ENCODE peak calls at places on chromosomes 13 and 19, in ten cellular contexts. Q is endothelial cell of umbilical vein; P is GM23248; S is aorta; I is mammary epithelial cell; H is A549; F is astrocyte; C is Peyer's patch; V is CD4-positive, alpha-beta memory T cell; W is cardiac muscle cell. N is an unnamed sample.

GRCh38 chr13:110525328-110526319 is 35.9 kb downstream of the RAB20 start:
- DNase-seq in Q (no peak), P (no peak), S (peak; percentile 46), I (no peak), H (no peak), F (no peak), C (peak; percentile 72), V (no peak), W (no peak), N (no peak)

GRCh38 chr19:17739121-17739875 is 12.0 kb upstream of the FCHO1 start:
- DNase-seq in Q (no peak), P (no peak), S (peak; percentile 76), I (no peak), H (no peak), F (no peak), C (no peak), V (no peak), W (peak; percentile 53), N (peak; percentile 98)

GRCh38 chr19:43799502-43800142 is 2.6 kb downstream of the LYPD5 start:
- DNase-seq in Q (no peak), P (no peak), S (no peak), I (peak; percentile 69), H (no peak), F (no peak), C (peak; percentile 63), V (no peak), W (no peak), N (peak; percentile 24)

GRCh38 chr19:9295411-9295849 is 14.2 kb downstream of the ZNF699 start:
- DNase-seq in Q (no peak), P (no peak), S (no peak), I (no peak), H (peak; percentile 2), F (peak; percentile 14), C (no peak), V (no peak), W (no peak), N (no peak)

GRCh38 chr19:48565090-48565489 is 13.1 kb downstream of the SULT2B1 start:
- DNase-seq in Q (no peak), P (peak; percentile 76), S (no peak), I (no peak), H (peak; percentile 99), F (peak; percentile 35), C (no peak), V (no peak), W (peak; percentile 40), N (peak; percentile 61)

GRCh38 chr19:54190503-54190941 is 586 bp upstream of the TSEN34 start:
- DNase-seq in Q (peak; percentile 100), P (peak; percentile 100), S (peak; percentile 100), I (peak; percentile 99), H (peak; percentile 100), F (peak; percentile 97), C (peak; percentile 100), V (peak; percentile 100), W (peak; percentile 100), N (peak; percentile 99)

GRCh38 chr19:7748756-7749155 is 1.4 kb upstream of the CD209 start:
- DNase-seq in Q (peak; percentile 58), P (peak; percentile 39), S (no peak), I (peak; percentile 48), H (peak; percentile 54), F (no peak), C (no peak), V (no peak), W (peak; percentile 16), N (no peak)

GRCh38 chr19:6516659-6517291 is 14.1 kb upstream of the TNFSF9 start:
- DNase-seq in Q (peak; percentile 74), P (peak; percentile 94), S (peak; percentile 94), I (peak; percentile 78), H (peak; percentile 83), F (peak; percentile 60), C (peak; percentile 92), V (peak; percentile 85), W (peak; percentile 91), N (peak; percentile 44)

GRCh38 chr13:27264181-27264580 is 6.4 kb upstream of the RASL11A start:
- DNase-seq in Q (no peak), P (peak; percentile 90), S (no peak), I (no peak), H (no peak), F (peak; percentile 65), C (no peak), V (no peak), W (peak; percentile 74), N (peak; percentile 92)

GRCh38 chr19:44891016-44891882 is at the start of gene TOMM40:
- DNase-seq in Q (no peak), P (peak; percentile 100), S (peak; percentile 100), I (no peak), H (peak; percentile 100), F (peak; percentile 98), C (peak; percentile 100), V (no peak), W (no peak), N (peak; percentile 45)

GRCh38 chr19:45717131-45717982 is 13.3 kb downstream of the FBXO46 start:
- DNase-seq in Q (peak; percentile 100), P (peak; percentile 100), S (peak; percentile 99), I (peak; percentile 97), H (peak; percentile 100), F (peak; percentile 95), C (peak; percentile 99), V (peak; percentile 98), W (peak; percentile 100), N (peak; percentile 98)

GRCh38 chr19:46602392-46603194 is 1.5 kb downstream of the CALM3 start:
- DNase-seq in Q (no peak), P (peak; percentile 73), S (no peak), I (no peak), H (no peak), F (no peak), C (peak; percentile 65), V (peak; percentile 20), W (peak; percentile 33), N (no peak)

GRCh38 chr13:35675651-35676050 is 199.2 kb upstream of the MAB21L1 start:
- DNase-seq in Q (no peak), P (no peak), S (no peak), I (no peak), H (no peak), F (no peak), C (no peak), V (no peak), W (no peak), N (no peak)

GRCh38 chr13:111177803-111178389 is 62.8 kb downstream of the ARHGEF7 start:
- DNase-seq in Q (peak; percentile 82), P (peak; percentile 45), S (no peak), I (peak; percentile 85), H (no peak), F (peak; percentile 73), C (no peak), V (no peak), W (peak; percentile 22), N (no peak)

GRCh38 chr13:25179011-25179410 is 6.9 kb upstream of the AMER2 start:
- DNase-seq in Q (no peak), P (no peak), S (no peak), I (no peak), H (no peak), F (no peak), C (no peak), V (no peak), W (no peak), N (no peak)
- H3K4me3 ChIP-seq in Q (no peak overlapping the region), P (no peak overlapping the region), S (no peak overlapping the region), I (no peak overlapping the region), H (no peak overlapping the region), F (no peak overlapping the region), C (no peak overlapping the region), V (no peak overlapping the region), W (no peak overlapping the region), N (no peak overlapping the region)

GRCh38 chr13:106859505-106859904 is 291.6 kb upstream of the ARGLU1 start:
- DNase-seq in Q (no peak), P (no peak), S (no peak), I (no peak), H (no peak), F (no peak), C (no peak), V (no peak), W (no peak), N (peak; percentile 17)
- H3K4me1 ChIP-seq in Q (no peaks in the 10 kb centered on the region), P (no peaks in the 10 kb centered on the region), S (no peaks in the 10 kb centered on the region), I (no peaks in the 10 kb centered on the region), H (no peaks in the 10 kb centered on the region), F (no peaks in the 10 kb centered on the region), C (no peaks in the 10 kb centered on the region), V (no peaks in the 10 kb centered on the region), W (peaks cover 6% of the 10 kb centered on the region), N (no peaks in the 10 kb centered on the region)

GRCh38 chr19:2180114-2180513 is 16.4 kb downstream of the DOT1L start:
- DNase-seq in Q (no peak), P (no peak), S (no peak), I (no peak), H (no peak), F (no peak), C (no peak), V (no peak), W (no peak), N (no peak)

GRCh38 chr19:2176336-2176994 is 12.7 kb downstream of the DOT1L start:
- DNase-seq in Q (no peak), P (no peak), S (no peak), I (peak; percentile 13), H (no peak), F (no peak), C (no peak), V (no peak), W (no peak), N (no peak)

GRCh38 chr19:2180881-2181617 is 17.3 kb downstream of the DOT1L start:
- DNase-seq in Q (no peak), P (no peak), S (no peak), I (no peak), H (no peak), F (no peak), C (no peak), V (no peak), W (no peak), N (no peak)

GRCh38 chr19:2181618-2181997 is 17.9 kb downstream of the DOT1L start:
- DNase-seq in Q (no peak), P (no peak), S (no peak), I (no peak), H (no peak), F (no peak), C (no peak), V (no peak), W (no peak), N (no peak)

DNA sequence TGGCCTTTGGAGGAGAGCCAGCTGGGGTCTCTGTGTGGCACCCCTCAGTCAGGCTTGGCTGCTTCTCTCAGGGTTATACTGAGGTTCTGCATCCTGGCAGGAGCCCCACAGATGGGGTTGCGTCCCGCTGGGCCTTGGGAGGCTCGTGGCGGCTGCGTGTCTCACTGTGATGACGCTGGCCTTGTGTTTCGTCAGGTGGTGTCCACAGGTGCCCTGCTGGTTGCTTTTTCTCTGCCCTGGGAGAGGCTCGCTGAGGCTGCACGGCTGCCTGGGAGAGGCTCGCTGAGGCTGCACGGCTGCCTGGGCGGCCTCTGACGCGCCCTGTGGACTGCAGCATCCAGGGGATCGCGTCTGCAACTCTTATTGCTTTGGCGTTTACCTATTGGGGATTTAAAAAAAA is 15.4 kb downstream of the DOT1L start:
- DNase-seq in Q (no peak), P (no peak), S (no peak), I (no peak), H (no peak), F (no peak), C (no peak), V (no peak), W (no peak), N (no peak)
- H3K4me3 ChIP-seq in Q (no peak overlapping the region), P (no peak overlapping the region), S (no peak overlapping the region), I (no peak overlapping the region), H (no peak overlapping the region), F (no peak overlapping the region), C (no peak overlapping the region), V (no peak overlapping the region), W (no peak overlapping the region), N (no peak overlapping the region)

DNA sequence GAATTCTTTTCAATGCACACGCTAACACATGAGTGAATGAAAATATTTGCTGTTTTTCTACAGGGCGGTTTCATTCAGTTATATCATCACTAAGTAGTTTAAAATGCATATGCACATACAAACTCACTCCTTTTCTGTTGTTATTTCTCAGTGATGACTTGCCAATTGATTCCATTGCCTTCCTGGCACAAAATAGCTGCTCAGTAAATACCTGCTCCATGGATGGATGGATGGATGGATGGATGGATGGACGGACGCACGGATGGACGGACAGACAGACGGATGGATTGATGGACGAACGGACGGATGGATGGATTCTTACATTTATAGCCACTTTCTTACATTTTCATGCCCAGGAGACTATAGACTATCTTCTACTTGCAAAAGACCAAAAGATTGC is 23.7 kb downstream of the CCNE1 start:
- DNase-seq in Q (no peak), P (no peak), S (no peak), I (no peak), H (no peak), F (no peak), C (no peak), V (no peak), W (no peak), N (no peak)
- H3K4me1 ChIP-seq in Q (no peaks in the 10 kb centered on the region), P (no peaks in the 10 kb centered on the region), S (no peaks in the 10 kb centered on the region), I (peaks cover 6% of the 10 kb centered on the region), H (peaks cover 12% of the 10 kb centered on the region), F (no peaks in the 10 kb centered on the region), C (no peaks in the 10 kb centered on the region), V (peaks cover 44% of the 10 kb centered on the region), W (no peaks in the 10 kb centered on the region), N (peaks cover 5% of the 10 kb centered on the region)